ENCODE peak calls at places on chromosomes 12 and 14, in ten cellular contexts. G, X, V, T, L, S, Q, H, K and B are unnamed samples.

GRCh38 chr12:10012630-10013330 is 2.4 kb downstream of the CLEC12B start:
- DNase-seq in G (no peak), X (no peak), V (no peak), T (no peak), L (no peak), S (no peak), Q (no peak), H (no peak), K (no peak), B (no peak)

GRCh38 chr12:57451233-57451778 is 3.8 kb upstream of the INHBE start:
- DNase-seq in G (no peak), X (no peak), V (no peak), T (no peak), L (no peak), S (no peak), Q (no peak), H (no peak), K (no peak), B (no peak)

GRCh38 chr12:95304673-95305198 is 87.1 kb downstream of the VEZT start:
- DNase-seq in G (no peak), X (no peak), V (no peak), T (no peak), L (no peak), S (no peak), Q (no peak), H (no peak), K (no peak), B (no peak)

GRCh38 chr14:31700282-31701074 is 139.3 kb downstream of the NUBPL start:
- DNase-seq in G (no peak), X (no peak), V (no peak), T (no peak), L (no peak), S (no peak), Q (no peak), H (no peak), K (no peak), B (no peak)

GRCh38 chr14:54002653-54003052 is 46.0 kb upstream of the BMP4 start:
- DNase-seq in G (no peak), X (no peak), V (no peak), T (no peak), L (no peak), S (no peak), Q (no peak), H (no peak), K (no peak), B (no peak)

GRCh38 chr12:112188130-112188830 is 62.9 kb downstream of the TRAFD1 start:
- DNase-seq in G (no peak), X (no peak), V (no peak), T (no peak), L (no peak), S (no peak), Q (no peak), H (no peak), K (peak; percentile 15), B (no peak)

GRCh38 chr12:115147916-115148315 is 463.9 kb upstream of the TBX3 start:
- DNase-seq in G (no peak), X (no peak), V (no peak), T (no peak), L (peak; percentile 7), S (no peak), Q (no peak), H (no peak), K (no peak), B (no peak)

GRCh38 chr14:97517566-97518234 is 720.5 kb downstream of the VRK1 start:
- DNase-seq in G (no peak), X (no peak), V (no peak), T (peak; percentile 18), L (no peak), S (no peak), Q (no peak), H (no peak), K (no peak), B (no peak)

GRCh38 chr12:40692617-40693502 is 621 bp downstream of the CNTN1 start:
- DNase-seq in G (no peak), X (no peak), V (peak; percentile 16), T (peak; percentile 39), L (no peak), S (no peak), Q (no peak), H (peak; percentile 50), K (peak; percentile 65), B (peak; percentile 6)

GRCh38 chr14:29637406-29637805 is 290.2 kb downstream of the PRKD1 start:
- DNase-seq in G (no peak), X (no peak), V (no peak), T (no peak), L (no peak), S (no peak), Q (no peak), H (peak; percentile 65), K (no peak), B (no peak)

GRCh38 chr14:67405771-67406170 is 6.2 kb downstream of the PLEK2 start:
- DNase-seq in G (no peak), X (no peak), V (no peak), T (no peak), L (no peak), S (no peak), Q (peak; percentile 4), H (no peak), K (no peak), B (no peak)

GRCh38 chr14:102799684-102800562 is 22.7 kb downstream of the TRAF3 start:
- DNase-seq in G (no peak), X (no peak), V (no peak), T (no peak), L (peak; percentile 23), S (no peak), Q (no peak), H (no peak), K (no peak), B (no peak)

GRCh38 chr14:56331815-56332214 is 213.6 kb downstream of the PELI2 start:
- DNase-seq in G (no peak), X (no peak), V (no peak), T (no peak), L (no peak), S (no peak), Q (no peak), H (peak; percentile 21), K (no peak), B (no peak)

GRCh38 chr14:101209594-101209993 is 306.1 kb upstream of the RTL1 start:
- DNase-seq in G (no peak), X (no peak), V (no peak), T (no peak), L (no peak), S (no peak), Q (no peak), H (no peak), K (no peak), B (no peak)

GRCh38 chr14:59278111-59278510 is 89.6 kb downstream of the DAAM1 start:
- DNase-seq in G (no peak), X (no peak), V (no peak), T (no peak), L (peak; percentile 69), S (no peak), Q (peak; percentile 88), H (no peak), K (no peak), B (no peak)

GRCh38 chr12:84136862-84137367 is 775.7 kb downstream of the SLC6A15 start:
- DNase-seq in G (no peak), X (no peak), V (no peak), T (no peak), L (no peak), S (no peak), Q (no peak), H (no peak), K (no peak), B (no peak)

GRCh38 chr12:18496156-18496555 is 234.8 kb downstream of the PIK3C2G start:
- DNase-seq in G (no peak), X (no peak), V (no peak), T (no peak), L (no peak), S (no peak), Q (no peak), H (no peak), K (no peak), B (no peak)